ENCODE peak calls at places on chromosomes 5 and 9, in five cellular contexts. G, X, I, W and V are unnamed samples.
A peak's percentile ranks its signal among the peaks of the same experiment; 100 is the strongest.

GRCh38 chr5:79962580-79963222 is 28.4 kb downstream of the MTX3 start:
- DNase-seq in I (no peak), X (no peak), G (no peak), W (no peak), V (peak; percentile 44)

GRCh38 chr9:72396247-72397091 is 31.5 kb upstream of the ZFAND5 start:
- DNase-seq in I (no peak), W (peak; percentile 80), X (no peak), G (no peak), V (no peak)

GRCh38 chr9:113580041-113580953 is 116.8 kb downstream of the RGS3 start:
- DNase-seq in X (no peak), G (no peak), W (peak; percentile 71), I (peak; percentile 95), V (no peak)

GRCh38 chr5:28896949-28897348 is 1858.6 kb upstream of the CDH9 start:
- DNase-seq in W (no peak), X (no peak), G (no peak), I (no peak), V (no peak)

GRCh38 chr5:6804766-6805165 is 91.5 kb downstream of the TENT4A start:
- DNase-seq in W (peak; percentile 25), G (no peak), X (no peak), I (no peak), V (no peak)

GRCh38 chr9:80074439-80074838 is 502.7 kb downstream of the TLE4 start:
- DNase-seq in W (no peak), I (no peak), G (no peak), X (no peak), V (no peak)

GRCh38 chr5:68315679-68316271 is 100.2 kb downstream of the PIK3R1 start:
- DNase-seq in I (no peak), W (no peak), G (no peak), X (no peak), V (no peak)

GRCh38 chr5:1762121-1762877 is 37.3 kb downstream of the MRPL36 start:
- DNase-seq in X (no peak), G (peak; percentile 20), I (peak; percentile 25), W (no peak), V (peak; percentile 8)

GRCh38 chr9:95506438-95506691 is 10.4 kb downstream of the PTCH1 start:
- DNase-seq in W (peak; percentile 50), I (peak; percentile 53), G (no peak), X (no peak), V (peak; percentile 50)

GRCh38 chr9:127976498-127976897 is 4.3 kb downstream of the EEIG1 start:
- DNase-seq in I (no peak), W (no peak), X (no peak), G (no peak), V (no peak)

GRCh38 chr5:131630963-131631350 is 4.1 kb downstream of the RAPGEF6 start:
- DNase-seq in I (no peak), W (no peak), X (no peak), G (no peak), V (no peak)

GRCh38 chr9:100756217-100756616 is 178.3 kb downstream of the CAVIN4 start:
- DNase-seq in I (no peak), G (no peak), W (no peak), X (no peak), V (no peak)

GRCh38 chr5:138905541-138905940 is 30.4 kb upstream of the LRRTM2 start:
- DNase-seq in G (no peak), I (no peak), W (no peak), X (no peak), V (no peak)

GRCh38 chr5:177154003-177154643 is 20.6 kb downstream of the NSD1 start:
- DNase-seq in I (no peak), X (no peak), W (peak; percentile 35), G (no peak), V (no peak)

GRCh38 chr5:168991311-168991710 is 309.6 kb downstream of the SLIT3 start:
- DNase-seq in X (no peak), G (peak; percentile 41), I (no peak), W (no peak), V (no peak)